ENCODE peak calls at places on chromosome 18, in four cellular contexts. One of them, this sample, is unnamed.

GRCh38 chr18:3603460-3604259 is 153.7 kb downstream of the TGIF1 start:
- DNase-seq in mesendoderm: peak; percentile 99
- DNase-seq in H1: peak; percentile 85
- DNase-seq in fibroblast of lung: peak; percentile 99
- DNase-seq in this sample: peak; percentile 48

GRCh38 chr18:49476664-49477411 is 10.2 kb downstream of the C18orf32 start:
- DNase-seq in fibroblast of lung: peak; percentile 78
- DNase-seq in mesendoderm: peak; percentile 23
- DNase-seq in H1: no peak
- DNase-seq in this sample: no peak

GRCh38 chr18:51149605-51150429 is 47.7 kb downstream of the MEX3C start:
- DNase-seq in H1: no peak
- DNase-seq in mesendoderm: peak; percentile 75
- DNase-seq in fibroblast of lung: peak; percentile 2
- DNase-seq in this sample: no peak

GRCh38 chr18:63762518-63762917 is 12.7 kb upstream of the SERPINB7 start:
- DNase-seq in mesendoderm: no peak
- DNase-seq in H1: no peak
- DNase-seq in fibroblast of lung: peak; percentile 79
- DNase-seq in this sample: no peak

GRCh38 chr18:48028716-48029115 is 98.3 kb upstream of the SMAD2 start:
- DNase-seq in mesendoderm: no peak
- DNase-seq in H1: no peak
- DNase-seq in fibroblast of lung: no peak
- DNase-seq in this sample: no peak

GRCh38 chr18:31954349-31954748 is 11.4 kb upstream of the TRAPPC8 start:
- DNase-seq in mesendoderm: peak; percentile 48
- DNase-seq in H1: no peak
- DNase-seq in fibroblast of lung: peak; percentile 19
- DNase-seq in this sample: no peak

GRCh38 chr18:55318864-55319516 is 269.0 kb downstream of the TCF4 start:
- DNase-seq in fibroblast of lung: peak; percentile 87
- DNase-seq in H1: no peak
- DNase-seq in mesendoderm: peak; percentile 24
- DNase-seq in this sample: no peak

GRCh38 chr18:31610841-31611240 is 19.2 kb downstream of the TTR start:
- DNase-seq in H1: peak; percentile 59
- DNase-seq in mesendoderm: peak; percentile 93
- DNase-seq in fibroblast of lung: no peak
- DNase-seq in this sample: no peak

GRCh38 chr18:51890762-51891161 is 449.2 kb upstream of the DCC start:
- DNase-seq in fibroblast of lung: no peak
- DNase-seq in H1: no peak
- DNase-seq in mesendoderm: no peak
- DNase-seq in this sample: no peak

GRCh38 chr18:55300469-55301195 is 287.4 kb downstream of the TCF4 start:
- DNase-seq in H1: no peak
- DNase-seq in fibroblast of lung: peak; percentile 54
- DNase-seq in mesendoderm: peak; percentile 32
- DNase-seq in this sample: no peak

GRCh38 chr18:12307251-12307736 is 747 bp upstream of the TUBB6 start:
- DNase-seq in mesendoderm: peak; percentile 71
- DNase-seq in fibroblast of lung: peak; percentile 79
- DNase-seq in H1: no peak
- DNase-seq in this sample: no peak

GRCh38 chr18:54150226-54150625 is 74.2 kb downstream of the MBD2 start:
- DNase-seq in H1: no peak
- DNase-seq in fibroblast of lung: no peak
- DNase-seq in mesendoderm: peak; percentile 31
- DNase-seq in this sample: no peak

GRCh38 chr18:37476182-37476581 is 89.4 kb downstream of the CELF4 start:
- DNase-seq in H1: no peak
- DNase-seq in fibroblast of lung: peak; percentile 39
- DNase-seq in mesendoderm: peak; percentile 55
- DNase-seq in this sample: peak; percentile 56

GRCh38 chr18:23283933-23284430 is 148.7 kb downstream of the CABLES1 start:
- DNase-seq in H1: peak; percentile 69
- DNase-seq in fibroblast of lung: peak; percentile 46
- DNase-seq in mesendoderm: peak; percentile 99
- DNase-seq in this sample: no peak

GRCh38 chr18:29154758-29155725 is 978.1 kb upstream of the CDH2 start:
- DNase-seq in fibroblast of lung: peak; percentile 38
- DNase-seq in H1: no peak
- DNase-seq in mesendoderm: no peak
- DNase-seq in this sample: no peak

GRCh38 chr18:45059695-45060094 is 379.0 kb downstream of the SETBP1 start:
- DNase-seq in H1: no peak
- DNase-seq in fibroblast of lung: peak; percentile 76
- DNase-seq in mesendoderm: no peak
- DNase-seq in this sample: no peak

GRCh38 chr18:26482567-26482966 is 65.8 kb downstream of the KCTD1 start:
- DNase-seq in mesendoderm: peak; percentile 88
- DNase-seq in H1: peak; percentile 43
- DNase-seq in fibroblast of lung: no peak
- DNase-seq in this sample: no peak

GRCh38 chr18:71678144-71678543 is 866.0 kb downstream of the CBLN2 start:
- DNase-seq in fibroblast of lung: no peak
- DNase-seq in H1: no peak
- DNase-seq in mesendoderm: no peak
- DNase-seq in this sample: no peak

GRCh38 chr18:41371718-41372117 is 583.3 kb upstream of the PIK3C3 start:
- DNase-seq in mesendoderm: peak; percentile 48
- DNase-seq in H1: no peak
- DNase-seq in fibroblast of lung: no peak
- DNase-seq in this sample: no peak

GRCh38 chr18:76764296-76764901 is 58.0 kb upstream of the ZNF236 start:
- DNase-seq in H1: no peak
- DNase-seq in fibroblast of lung: no peak
- DNase-seq in mesendoderm: no peak
- DNase-seq in this sample: peak; percentile 33

GRCh38 chr18:3715223-3716080 is 265.5 kb downstream of the TGIF1 start:
- DNase-seq in mesendoderm: no peak
- DNase-seq in H1: no peak
- DNase-seq in fibroblast of lung: no peak
- DNase-seq in this sample: peak; percentile 60

GRCh38 chr18:21741511-21742322 is 1.1 kb downstream of the MIB1 start:
- DNase-seq in fibroblast of lung: peak; percentile 26
- DNase-seq in H1: no peak
- DNase-seq in mesendoderm: peak; percentile 54
- DNase-seq in this sample: peak; percentile 38

GRCh38 chr18:22293417-22293816 is 124.0 kb downstream of the GATA6 start:
- DNase-seq in H1: no peak
- DNase-seq in mesendoderm: no peak
- DNase-seq in fibroblast of lung: peak; percentile 38
- DNase-seq in this sample: no peak

GRCh38 chr18:44685296-44685695 is 4.6 kb downstream of the SETBP1 start:
- DNase-seq in mesendoderm: peak; percentile 80
- DNase-seq in fibroblast of lung: no peak
- DNase-seq in H1: no peak
- DNase-seq in this sample: no peak

GRCh38 chr18:11767935-11768334 is 78.9 kb downstream of the GNAL start:
- DNase-seq in fibroblast of lung: peak; percentile 8
- DNase-seq in mesendoderm: no peak
- DNase-seq in H1: no peak
- DNase-seq in this sample: no peak

GRCh38 chr18:79476918-79477685 is 81.4 kb downstream of the NFATC1 start:
- DNase-seq in mesendoderm: no peak
- DNase-seq in fibroblast of lung: no peak
- DNase-seq in H1: no peak
- DNase-seq in this sample: no peak

GRCh38 chr18:55189972-55190371 is 230.7 kb upstream of the CCDC68 start:
- DNase-seq in H1: no peak
- DNase-seq in fibroblast of lung: no peak
- DNase-seq in mesendoderm: peak; percentile 97
- DNase-seq in this sample: no peak

GRCh38 chr18:46156838-46157237 is 52.7 kb downstream of the HAUS1 start:
- DNase-seq in mesendoderm: no peak
- DNase-seq in fibroblast of lung: no peak
- DNase-seq in H1: no peak
- DNase-seq in this sample: no peak

GRCh38 chr18:46156124-46156745 is 52.0 kb downstream of the HAUS1 start:
- DNase-seq in mesendoderm: no peak
- DNase-seq in H1: no peak
- DNase-seq in fibroblast of lung: no peak
- DNase-seq in this sample: peak; percentile 55

GRCh38 chr18:46158498-46158897 is 54.3 kb downstream of the HAUS1 start:
- DNase-seq in mesendoderm: peak; percentile 45
- DNase-seq in fibroblast of lung: no peak
- DNase-seq in H1: no peak
- DNase-seq in this sample: no peak

GRCh38 chr18:46152808-46153617 is 48.8 kb downstream of the HAUS1 start:
- DNase-seq in fibroblast of lung: no peak
- DNase-seq in H1: no peak
- DNase-seq in mesendoderm: peak; percentile 62
- DNase-seq in this sample: peak; percentile 59

GRCh38 chr18:46155652-46156051 is 51.5 kb downstream of the HAUS1 start:
- DNase-seq in fibroblast of lung: peak; percentile 51
- DNase-seq in mesendoderm: peak; percentile 95
- DNase-seq in H1: no peak
- DNase-seq in this sample: peak; percentile 86
- H3K4me1 ChIP-seq in fibroblast of lung: peaks cover 12% of the 10 kb centered on the region
- H3K4me1 ChIP-seq in mesendoderm: no peaks in the 10 kb centered on the region
- H3K4me1 ChIP-seq in H1: peaks cover 10% of the 10 kb centered on the region
- H3K4me1 ChIP-seq in this sample: peaks cover 60% of the 10 kb centered on the region

DNA sequence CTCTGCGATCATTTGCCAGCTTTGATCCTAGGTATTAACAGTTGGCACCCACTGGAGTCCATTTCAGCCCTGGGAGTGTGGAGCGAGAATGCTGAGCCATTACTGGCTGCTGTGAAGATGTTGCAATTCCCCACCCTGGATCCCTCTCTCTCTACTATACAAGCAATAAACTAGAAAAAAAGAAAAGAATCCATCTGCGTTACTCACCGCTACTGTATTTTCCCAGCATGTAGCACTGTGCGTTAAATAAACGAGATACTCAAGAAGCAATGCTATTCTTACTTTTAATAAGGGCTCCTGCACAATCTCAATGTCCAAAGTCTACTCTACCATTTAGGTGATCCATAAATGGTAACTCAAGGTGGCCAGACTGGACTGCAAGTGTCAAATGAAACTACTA is 8.4 kb downstream of the RTTN start:
- DNase-seq in H1: no peak
- DNase-seq in fibroblast of lung: no peak
- DNase-seq in mesendoderm: no peak
- DNase-seq in this sample: no peak
- H3K4me2 ChIP-seq in H1: no peak overlapping the region
- H3K4me2 ChIP-seq in fibroblast of lung: no peak overlapping the region
- H3K4me2 ChIP-seq in mesendoderm: no peak overlapping the region
- H3K4me2 ChIP-seq in this sample: no peak overlapping the region

DNA sequence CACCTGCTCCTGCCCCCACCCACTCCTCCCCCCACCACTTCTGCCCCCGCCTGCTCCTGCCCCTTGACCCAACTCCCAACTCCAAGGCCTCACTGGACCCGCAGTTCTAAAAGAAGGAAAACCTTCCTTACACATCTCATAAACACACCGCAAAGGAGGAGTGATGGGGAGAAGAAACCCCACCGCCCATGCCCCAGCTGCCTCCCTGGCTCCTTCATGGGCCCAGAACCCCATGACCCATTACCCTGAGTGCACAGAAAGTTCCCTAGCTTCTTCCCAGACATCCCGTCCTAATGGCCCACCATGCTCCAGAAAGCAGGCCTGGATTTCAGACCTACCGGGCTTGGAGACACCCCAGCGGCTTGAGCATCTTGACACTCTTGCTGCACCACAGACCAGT is 17.8 kb upstream of the CNDP2 start:
- DNase-seq in fibroblast of lung: no peak
- DNase-seq in mesendoderm: no peak
- DNase-seq in H1: no peak
- DNase-seq in this sample: no peak
- H3K4me1 ChIP-seq in fibroblast of lung: no peaks in the 10 kb centered on the region
- H3K4me1 ChIP-seq in mesendoderm: no peaks in the 10 kb centered on the region
- H3K4me1 ChIP-seq in H1: no peaks in the 10 kb centered on the region
- H3K4me1 ChIP-seq in this sample: no peaks in the 10 kb centered on the region

DNA sequence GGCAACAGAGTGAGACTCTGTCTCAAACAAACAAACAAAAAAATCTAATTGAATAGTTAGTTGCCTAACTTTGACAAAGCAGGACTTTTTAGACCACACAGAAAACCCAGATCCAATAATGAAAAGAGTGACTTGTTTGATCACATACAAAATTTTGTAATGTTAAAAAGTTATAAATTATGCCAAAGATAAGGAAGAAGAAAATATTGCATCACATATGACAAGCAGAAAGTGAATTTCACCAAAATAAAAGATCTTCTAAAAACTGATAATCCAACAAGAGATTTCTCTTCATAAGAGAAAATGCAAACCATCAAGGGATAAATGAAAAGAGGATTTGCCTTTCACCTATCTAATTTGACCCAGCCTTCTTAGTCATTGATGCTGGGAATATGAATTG is 2.8 kb upstream of the RMP24 start:
- DNase-seq in mesendoderm: no peak
- DNase-seq in H1: no peak
- DNase-seq in fibroblast of lung: no peak
- DNase-seq in this sample: no peak
- H3K4me2 ChIP-seq in mesendoderm: no peak overlapping the region
- H3K4me2 ChIP-seq in H1: no peak overlapping the region
- H3K4me2 ChIP-seq in fibroblast of lung: no peak overlapping the region
- H3K4me2 ChIP-seq in this sample: peak overlapping the region; percentile 78

GRCh38 chr18:25074925-25075693 is 276.9 kb downstream of the ZNF521 start:
- DNase-seq in H1: no peak
- DNase-seq in fibroblast of lung: no peak
- DNase-seq in mesendoderm: peak; percentile 12
- DNase-seq in this sample: no peak

GRCh38 chr18:25077933-25078707 is 273.8 kb downstream of the ZNF521 start:
- DNase-seq in mesendoderm: no peak
- DNase-seq in H1: no peak
- DNase-seq in fibroblast of lung: no peak
- DNase-seq in this sample: no peak

GRCh38 chr18:25076980-25077780 is 274.8 kb downstream of the ZNF521 start:
- DNase-seq in mesendoderm: peak; percentile 87
- DNase-seq in fibroblast of lung: no peak
- DNase-seq in H1: no peak
- DNase-seq in this sample: no peak

GRCh38 chr18:25075793-25076192 is 276.2 kb downstream of the ZNF521 start:
- DNase-seq in H1: no peak
- DNase-seq in fibroblast of lung: peak; percentile 39
- DNase-seq in mesendoderm: no peak
- DNase-seq in this sample: no peak

GRCh38 chr18:25080988-25081387 is 271.0 kb downstream of the ZNF521 start:
- DNase-seq in mesendoderm: no peak
- DNase-seq in H1: no peak
- DNase-seq in fibroblast of lung: no peak
- DNase-seq in this sample: no peak
- H3K4me1 ChIP-seq in mesendoderm: peaks cover 7% of the 10 kb centered on the region
- H3K4me1 ChIP-seq in H1: no peaks in the 10 kb centered on the region
- H3K4me1 ChIP-seq in fibroblast of lung: peaks cover 1% of the 10 kb centered on the region
- H3K4me1 ChIP-seq in this sample: no peaks in the 10 kb centered on the region

GRCh38 chr18:7169601-7170000 is 52.0 kb upstream of the LAMA1 start:
- DNase-seq in fibroblast of lung: no peak
- DNase-seq in mesendoderm: no peak
- DNase-seq in H1: no peak
- DNase-seq in this sample: no peak
- H3K4me2 ChIP-seq in fibroblast of lung: no peak overlapping the region
- H3K4me2 ChIP-seq in mesendoderm: no peak overlapping the region
- H3K4me2 ChIP-seq in H1: no peak overlapping the region
- H3K4me2 ChIP-seq in this sample: no peak overlapping the region